ENCODE peak calls at places on chromosomes 5 and 9, in four cellular contexts. One of them, this sample, is unnamed.

GRCh38 chr9:135827866-135828580 is 79.3 kb downstream of the CAMSAP1 start:
- DNase-seq in HCT116: no peak
- DNase-seq in lung: no peak
- DNase-seq in A549: no peak
- DNase-seq in this sample: no peak

GRCh38 chr5:141487131-141487530 is 1.8 kb upstream of the PCDHGC5 start:
- DNase-seq in A549: no peak
- DNase-seq in HCT116: no peak
- DNase-seq in lung: no peak
- DNase-seq in this sample: no peak

GRCh38 chr5:17218353-17219005 is 1.0 kb downstream of the BASP1 start:
- DNase-seq in A549: no peak
- DNase-seq in lung: no peak
- DNase-seq in HCT116: no peak
- DNase-seq in this sample: no peak

GRCh38 chr9:35698231-35698630 is 8.5 kb upstream of the TPM2 start:
- DNase-seq in A549: no peak
- DNase-seq in HCT116: no peak
- DNase-seq in lung: no peak
- DNase-seq in this sample: no peak

GRCh38 chr9:25658587-25658986 is 19.7 kb downstream of the TUSC1 start:
- DNase-seq in lung: no peak
- DNase-seq in A549: peak; percentile 1
- DNase-seq in HCT116: no peak
- DNase-seq in this sample: no peak

GRCh38 chr5:105195765-105196164 is 1633.2 kb upstream of the NUDT12 start:
- DNase-seq in A549: no peak
- DNase-seq in lung: no peak
- DNase-seq in HCT116: no peak
- DNase-seq in this sample: no peak

GRCh38 chr9:137313956-137314560 is 12.0 kb upstream of the NRARP start:
- DNase-seq in HCT116: no peak
- DNase-seq in lung: no peak
- DNase-seq in A549: peak; percentile 20
- DNase-seq in this sample: no peak

GRCh38 chr9:121509175-121509574 is 9.5 kb upstream of the GGTA1 start:
- DNase-seq in A549: no peak
- DNase-seq in HCT116: no peak
- DNase-seq in lung: no peak
- DNase-seq in this sample: no peak

GRCh38 chr9:84851935-84852585 is 182.5 kb downstream of the NTRK2 start:
- DNase-seq in A549: peak; percentile 94
- DNase-seq in HCT116: peak; percentile 68
- DNase-seq in lung: peak; percentile 41
- DNase-seq in this sample: peak; percentile 93

GRCh38 chr9:88278036-88278435 is 110.2 kb upstream of the SPIN1 start:
- DNase-seq in A549: no peak
- DNase-seq in HCT116: no peak
- DNase-seq in lung: no peak
- DNase-seq in this sample: no peak

GRCh38 chr5:132342291-132343180 is 27.0 kb upstream of the SLC22A5 start:
- DNase-seq in lung: no peak
- DNase-seq in A549: no peak
- DNase-seq in HCT116: no peak
- DNase-seq in this sample: no peak

GRCh38 chr9:129183495-129184308 is 5.6 kb upstream of the IER5L start:
- DNase-seq in lung: no peak
- DNase-seq in HCT116: no peak
- DNase-seq in A549: peak; percentile 48
- DNase-seq in this sample: no peak

GRCh38 chr9:1057910-1058309 is 7.8 kb downstream of the DMRT2 start:
- DNase-seq in lung: no peak
- DNase-seq in HCT116: no peak
- DNase-seq in A549: no peak
- DNase-seq in this sample: no peak

GRCh38 chr5:76849767-76850291 is at the start of gene S100Z:
- DNase-seq in lung: no peak
- DNase-seq in A549: no peak
- DNase-seq in HCT116: no peak
- DNase-seq in this sample: no peak

GRCh38 chr5:124908603-124909451 is 162.4 kb upstream of the ZNF608 start:
- DNase-seq in A549: no peak
- DNase-seq in lung: no peak
- DNase-seq in HCT116: no peak
- DNase-seq in this sample: peak; percentile 81

GRCh38 chr9:122791872-122792669 is 3.3 kb downstream of the OR5C1 start:
- DNase-seq in lung: no peak
- DNase-seq in A549: no peak
- DNase-seq in HCT116: no peak
- DNase-seq in this sample: no peak

GRCh38 chr5:62473209-62473608 is 60.6 kb downstream of the IPO11 start:
- DNase-seq in HCT116: no peak
- DNase-seq in lung: no peak
- DNase-seq in A549: no peak
- DNase-seq in this sample: no peak

GRCh38 chr9:16276866-16277265 is 593.6 kb downstream of the BNC2 start:
- DNase-seq in A549: no peak
- DNase-seq in HCT116: no peak
- DNase-seq in lung: no peak
- DNase-seq in this sample: no peak

GRCh38 chr9:16277471-16277870 is 593.0 kb downstream of the BNC2 start:
- DNase-seq in HCT116: no peak
- DNase-seq in lung: no peak
- DNase-seq in A549: no peak
- DNase-seq in this sample: no peak

GRCh38 chr9:16275795-16276624 is 594.5 kb downstream of the BNC2 start:
- DNase-seq in A549: no peak
- DNase-seq in lung: no peak
- DNase-seq in HCT116: no peak
- DNase-seq in this sample: peak; percentile 34

GRCh38 chr9:16281707-16282106 is 588.8 kb downstream of the BNC2 start:
- DNase-seq in lung: no peak
- DNase-seq in HCT116: no peak
- DNase-seq in A549: no peak
- DNase-seq in this sample: no peak

GRCh38 chr9:16278420-16278999 is 592.0 kb downstream of the BNC2 start:
- DNase-seq in lung: no peak
- DNase-seq in A549: peak; percentile 16
- DNase-seq in HCT116: no peak
- DNase-seq in this sample: no peak
- TF ChIP-seq CTCF in lung: no peak
- TF ChIP-seq CTCF in A549: no peak
- TF ChIP-seq CTCF in HCT116: no peak
- TF ChIP-seq CTCF in this sample: no peak

DNA sequence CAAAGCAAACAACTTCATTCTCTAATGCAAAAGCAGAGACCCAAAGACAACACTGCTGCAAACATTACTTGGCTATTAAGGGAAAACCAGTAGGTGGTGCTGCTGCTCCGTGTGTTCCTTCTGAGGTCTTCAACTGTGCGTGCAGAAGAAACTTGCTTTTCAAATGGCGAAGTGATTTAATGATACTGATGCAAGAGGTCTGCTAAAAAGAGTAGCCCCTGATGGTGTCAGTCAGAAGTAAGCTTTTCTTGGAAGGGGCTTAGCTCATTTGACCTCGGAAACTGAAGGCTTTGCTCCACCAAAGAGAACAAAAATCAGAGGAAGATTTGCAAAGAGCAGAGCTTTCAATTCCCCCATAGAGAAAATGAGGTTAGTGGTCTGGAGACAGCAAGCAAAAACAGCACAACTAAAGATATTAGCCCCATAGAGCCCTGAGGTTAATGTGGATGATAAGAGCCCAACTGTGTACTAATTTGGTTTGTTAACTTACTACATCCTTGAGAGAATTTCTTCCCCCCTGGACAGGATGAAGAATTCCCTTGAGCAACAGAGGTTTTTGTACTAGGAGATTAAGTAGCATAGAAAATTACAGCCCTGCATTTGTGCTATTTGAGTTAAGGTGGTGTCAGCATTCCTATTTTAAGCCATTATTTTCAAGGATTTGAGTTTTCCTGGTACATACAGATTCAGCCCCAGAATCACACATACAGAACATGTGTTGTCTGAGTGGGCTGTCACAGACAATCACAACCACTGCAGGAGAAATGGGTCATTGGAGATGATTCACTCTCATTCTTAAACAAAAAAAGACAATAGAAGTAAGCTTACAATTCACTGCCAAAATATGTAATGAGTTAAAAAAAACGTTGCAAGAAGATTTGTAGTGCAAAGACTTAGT is 153.2 kb upstream of the C9orf72 start:
- DNase-seq in HCT116: peak; percentile 44
- DNase-seq in lung: peak; percentile 45
- DNase-seq in A549: peak; percentile 68
- DNase-seq in this sample: no peak
- TF ChIP-seq CTCF in HCT116: peak; percentile 70
- TF ChIP-seq CTCF in lung: peak; percentile 52
- TF ChIP-seq CTCF in A549: peak; percentile 66
- TF ChIP-seq CTCF in this sample: peak; percentile 91

GRCh38 chr5:1097381-1097893 is 14.4 kb downstream of the SLC12A7 start:
- DNase-seq in A549: no peak
- DNase-seq in lung: no peak
- DNase-seq in HCT116: no peak
- DNase-seq in this sample: no peak
- TF ChIP-seq CTCF in A549: no peak
- TF ChIP-seq CTCF in lung: no peak
- TF ChIP-seq CTCF in HCT116: no peak
- TF ChIP-seq CTCF in this sample: no peak

DNA sequence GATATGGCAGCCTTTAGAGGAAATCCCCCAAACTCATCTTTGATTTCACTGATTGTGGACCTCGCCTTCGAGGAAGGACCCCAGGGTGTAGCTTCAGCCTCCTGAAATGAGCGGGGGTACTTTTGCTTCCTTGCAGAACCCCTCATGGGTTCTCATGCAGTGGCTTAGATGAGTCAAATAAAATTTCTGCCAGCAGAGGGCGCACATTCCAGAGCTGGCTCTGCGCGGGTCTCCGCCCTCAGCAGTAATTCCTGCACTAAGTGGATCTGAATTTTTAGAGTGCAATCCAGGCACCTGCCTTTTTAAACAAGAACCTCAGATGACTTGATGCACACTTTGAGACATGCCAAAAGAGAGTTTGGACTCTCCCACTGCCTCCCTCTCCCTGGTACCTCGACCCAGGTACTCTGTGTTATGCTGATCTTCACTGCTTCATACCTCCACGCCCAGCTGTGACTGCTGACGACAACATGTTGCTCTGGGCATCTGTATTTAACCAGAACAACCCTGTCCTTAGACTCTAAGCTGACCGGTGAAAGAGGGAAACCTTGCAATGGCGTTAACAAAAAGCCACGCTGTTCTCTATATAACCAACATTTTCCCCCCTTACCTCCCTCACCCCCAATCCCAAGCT is 7.3 kb downstream of the EGFLAM start:
- DNase-seq in HCT116: peak; percentile 19
- DNase-seq in lung: peak; percentile 73
- DNase-seq in A549: peak; percentile 46
- DNase-seq in this sample: peak; percentile 6
- TF ChIP-seq CTCF in HCT116: peak; percentile 85
- TF ChIP-seq CTCF in lung: peak; percentile 19
- TF ChIP-seq CTCF in A549: peak; percentile 72
- TF ChIP-seq CTCF in this sample: peak; percentile 81

DNA sequence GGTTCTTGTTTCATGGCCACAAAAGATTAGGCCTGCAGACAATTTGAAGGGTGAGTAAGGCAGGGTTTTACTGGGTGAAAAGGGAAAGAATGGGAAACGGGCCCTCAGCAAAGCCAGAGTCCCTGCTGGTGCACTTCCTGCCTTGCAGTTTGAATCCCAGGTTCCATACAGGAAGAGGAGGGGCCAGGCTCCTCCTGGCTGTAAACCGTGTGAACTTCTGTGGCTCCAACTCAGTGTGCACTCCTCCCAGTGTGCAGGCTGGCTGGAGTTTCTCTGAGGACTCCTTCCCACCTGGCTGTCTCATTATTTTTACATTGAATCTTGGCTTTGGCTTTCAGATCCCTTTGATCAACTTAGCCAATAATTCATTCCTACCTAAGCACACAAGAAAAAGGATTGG is 367.1 kb upstream of the KLF4 start:
- DNase-seq in HCT116: no peak
- DNase-seq in lung: no peak
- DNase-seq in A549: peak; percentile 12
- DNase-seq in this sample: no peak
- TF ChIP-seq CTCF in HCT116: no peak
- TF ChIP-seq CTCF in lung: no peak
- TF ChIP-seq CTCF in A549: no peak
- TF ChIP-seq CTCF in this sample: no peak

GRCh38 chr5:37714756-37715155 is 125.1 kb downstream of the GDNF start:
- DNase-seq in lung: no peak
- DNase-seq in HCT116: no peak
- DNase-seq in A549: no peak
- DNase-seq in this sample: no peak
- TF ChIP-seq CTCF in lung: no peak
- TF ChIP-seq CTCF in HCT116: no peak
- TF ChIP-seq CTCF in A549: no peak
- TF ChIP-seq CTCF in this sample: no peak

GRCh38 chr5:57663466-57663865 is 180.9 kb upstream of the ACTBL2 start:
- DNase-seq in A549: no peak
- DNase-seq in lung: no peak
- DNase-seq in HCT116: no peak
- DNase-seq in this sample: no peak
- TF ChIP-seq CTCF in A549: no peak
- TF ChIP-seq CTCF in lung: no peak
- TF ChIP-seq CTCF in HCT116: no peak
- TF ChIP-seq CTCF in this sample: no peak